ENCODE peak calls at places on chromosomes 6 and 20, in seven cellular contexts. Z is psoas muscle, U is sciatic nerve, A is T follicular helper cell, Y is ureter, P is HT-29, W is H54. B is an unnamed sample.

GRCh38 chr20:24722586-24722985 is 226.5 kb upstream of the CST7 start:
- DNase-seq in Z (no peak), U (peak; percentile 9), A (no peak), Y (no peak), P (no peak), W (no peak), B (peak; percentile 29)

GRCh38 chr6:169854813-169855212 is 103.4 kb downstream of the ERMARD start:
- DNase-seq in Z (no peak), U (no peak), A (no peak), Y (no peak), P (no peak), W (no peak), B (peak; percentile 14)

GRCh38 chr20:25686081-25687077 is 10.3 kb downstream of the ZNF337 start:
- DNase-seq in Z (peak; percentile 63), U (no peak), A (no peak), Y (no peak), P (no peak), W (no peak), B (no peak)

GRCh38 chr6:99521557-99522286 is 6.5 kb upstream of the USP45 start:
- DNase-seq in Z (peak; percentile 42), U (no peak), A (no peak), Y (peak; percentile 53), P (peak; percentile 7), W (no peak), B (no peak)

GRCh38 chr20:38875170-38875993 is 50.8 kb upstream of the FAM83D start:
- DNase-seq in Z (no peak), U (no peak), A (peak; percentile 49), Y (no peak), P (no peak), W (no peak), B (no peak)

GRCh38 chr20:33568378-33569289 is 78.7 kb downstream of the CBFA2T2 start:
- DNase-seq in Z (no peak), U (no peak), A (no peak), Y (no peak), P (no peak), W (no peak), B (no peak)

GRCh38 chr6:69732640-69733039 is 64.2 kb downstream of the LMBRD1 start:
- DNase-seq in Z (no peak), U (no peak), A (no peak), Y (no peak), P (peak; percentile 26), W (no peak), B (no peak)

GRCh38 chr20:8362457-8362856 is 230.4 kb downstream of the PLCB1 start:
- DNase-seq in Z (no peak), U (no peak), A (no peak), Y (no peak), P (peak; percentile 11), W (no peak), B (no peak)

GRCh38 chr6:138724015-138724414 is 49.6 kb upstream of the CCDC28A start:
- DNase-seq in Z (peak; percentile 27), U (peak; percentile 71), A (no peak), Y (no peak), P (peak; percentile 39), W (peak; percentile 23), B (no peak)

GRCh38 chr6:56671651-56672461 is 29.2 kb upstream of the DST start:
- DNase-seq in Z (peak; percentile 39), U (no peak), A (no peak), Y (no peak), P (peak; percentile 33), W (no peak), B (peak; percentile 72)

GRCh38 chr20:20065366-20065765 is 13.0 kb downstream of the CFAP61 start:
- DNase-seq in Z (no peak), U (no peak), A (no peak), Y (no peak), P (no peak), W (no peak), B (no peak)

GRCh38 chr6:107320126-107320525 is 139.2 kb downstream of the PDSS2 start:
- DNase-seq in Z (no peak), U (no peak), A (no peak), Y (no peak), P (no peak), W (no peak), B (no peak)

GRCh38 chr6:36956111-36956820 is 1.7 kb downstream of the PI16 start:
- DNase-seq in Z (no peak), U (peak; percentile 53), A (no peak), Y (no peak), P (peak; percentile 21), W (peak; percentile 68), B (no peak)